ENCODE peak calls at places on chromosomes 1 and 21, in eight cellular contexts. D is psoas muscle; J is glutamatergic neuron; F is PC-3; A is effector memory CD4-positive, alpha-beta T cell; K is Right ventricle myocardium superior; E is T47D; Z is NCI-H187 treated with DMSO at 0.1 percent for 48 hours. V is an unnamed sample.

GRCh38 chr1:1927751-1928150 is 8.7 kb upstream of the TMEM52 start:
- DNase-seq in D (no peak), J (no peak), F (no peak), A (no peak), K (peak), E (no peak), Z (no peak), V (no peak)

GRCh38 chr1:216224233-216224632 is 199.0 kb downstream of the USH2A start:
- DNase-seq in D (no peak), J (no peak), F (peak), A (no peak), K (no peak), E (peak), Z (no peak), V (no peak)

GRCh38 chr1:68116643-68117235 is 66.3 kb upstream of the DIRAS3 start:
- DNase-seq in D (no peak), J (peak), F (peak), A (no peak), K (no peak), E (peak), Z (no peak), V (peak)

GRCh38 chr21:23853796-23854379 is 1753.4 kb downstream of the MRPL39 start:
- DNase-seq in D (no peak), J (no peak), F (peak), A (no peak), K (no peak), E (peak), Z (no peak), V (peak)

GRCh38 chr1:24126023-24126671 is 14.2 kb upstream of the MYOM3 start:
- DNase-seq in D (peak), J (no peak), F (no peak), A (no peak), K (no peak), E (no peak), Z (no peak), V (no peak)

GRCh38 chr1:38699330-38700076 is 160.1 kb downstream of the RRAGC start:
- DNase-seq in D (no peak), J (no peak), F (no peak), A (no peak), K (no peak), E (no peak), Z (no peak), V (no peak)

GRCh38 chr21:45970674-45971486 is 10.7 kb upstream of the COL6A1 start:
- DNase-seq in D (peak), J (peak), F (peak), A (no peak), K (peak), E (peak), Z (no peak), V (peak)

GRCh38 chr1:200173097-200173629 is 145.7 kb downstream of the NR5A2 start:
- DNase-seq in D (no peak), J (no peak), F (no peak), A (no peak), K (no peak), E (no peak), Z (no peak), V (no peak)

GRCh38 chr1:94125551-94126514 is 4.9 kb upstream of the ABCA4 start:
- DNase-seq in D (no peak), J (no peak), F (no peak), A (no peak), K (no peak), E (peak), Z (no peak), V (peak)

GRCh38 chr1:155124503-155125463 is 2.9 kb upstream of the EFNA1 start:
- DNase-seq in D (no peak), J (no peak), F (peak), A (no peak), K (no peak), E (peak), Z (no peak), V (peak)

GRCh38 chr1:9651565-9652378 is at the start of gene PIK3CD:
- DNase-seq in D (peak), J (peak), F (peak), A (peak), K (peak), E (peak), Z (no peak), V (peak)

GRCh38 chr1:117695796-117696505 is 90.1 kb downstream of the TENT5C start:
- DNase-seq in D (no peak), J (no peak), F (peak), A (no peak), K (no peak), E (no peak), Z (no peak), V (no peak)

GRCh38 chr1:234532511-234532922 is 53.5 kb upstream of the TARBP1 start:
- DNase-seq in D (peak), J (no peak), F (no peak), A (no peak), K (no peak), E (no peak), Z (no peak), V (no peak)

GRCh38 chr1:235945775-235946565 is 79.3 kb upstream of the LYST start:
- DNase-seq in D (no peak), J (no peak), F (no peak), A (no peak), K (peak), E (no peak), Z (no peak), V (no peak)

GRCh38 chr1:21468597-21468996 is 28.7 kb downstream of the NBPF3 start:
- DNase-seq in D (no peak), J (peak), F (peak), A (no peak), K (no peak), E (peak), Z (no peak), V (peak)

GRCh38 chr1:205495237-205495823 is 9.1 kb upstream of the CDK18 start:
- DNase-seq in D (no peak), J (no peak), F (no peak), A (no peak), K (peak), E (no peak), Z (peak), V (peak)

GRCh38 chr1:209428241-209428921 is 155.1 kb upstream of the CAMK1G start:
- DNase-seq in D (no peak), J (no peak), F (peak), A (no peak), K (no peak), E (peak), Z (no peak), V (peak)

GRCh38 chr1:117656202-117656641 is 50.4 kb downstream of the TENT5C start:
- DNase-seq in D (no peak), J (no peak), F (no peak), A (peak), K (no peak), E (no peak), Z (no peak), V (no peak)

GRCh38 chr1:95017775-95018174 is 55.0 kb downstream of the ALG14 start:
- DNase-seq in D (no peak), J (no peak), F (peak), A (no peak), K (no peak), E (no peak), Z (no peak), V (peak)

GRCh38 chr1:206466840-206467649 is 3.2 kb upstream of the IKBKE start:
- DNase-seq in D (no peak), J (no peak), F (no peak), A (no peak), K (peak), E (no peak), Z (no peak), V (no peak)

GRCh38 chr1:167083066-167083682 is 7.0 kb downstream of the GPA33 start:
- DNase-seq in D (no peak), J (no peak), F (no peak), A (no peak), K (no peak), E (no peak), Z (no peak), V (no peak)

GRCh38 chr1:190858140-190858539 is 380.5 kb upstream of the BRINP3 start:
- DNase-seq in D (no peak), J (no peak), F (no peak), A (no peak), K (no peak), E (no peak), Z (no peak), V (no peak)

GRCh38 chr1:218346391-218347204 is 1.5 kb downstream of the TGFB2 start:
- DNase-seq in D (peak), J (peak), F (peak), A (no peak), K (peak), E (no peak), Z (no peak), V (peak)

GRCh38 chr1:109794319-109795132 is 30.8 kb upstream of the EPS8L3 start:
- DNase-seq in D (peak), J (no peak), F (no peak), A (no peak), K (no peak), E (no peak), Z (no peak), V (peak)

GRCh38 chr1:166272155-166272554 is 105.4 kb upstream of the FAM78B start:
- DNase-seq in D (no peak), J (no peak), F (no peak), A (no peak), K (no peak), E (no peak), Z (no peak), V (no peak)

GRCh38 chr1:217622042-217622441 is 8.8 kb downstream of the GPATCH2 start:
- DNase-seq in D (no peak), J (no peak), F (no peak), A (no peak), K (no peak), E (no peak), Z (no peak), V (no peak)

GRCh38 chr21:33892853-33893252 is 22.8 kb downstream of the ATP5PO start:
- DNase-seq in D (no peak), J (peak), F (no peak), A (no peak), K (no peak), E (no peak), Z (no peak), V (peak)

GRCh38 chr1:229048221-229048620 is 222.7 kb upstream of the RAB4A start:
- DNase-seq in D (no peak), J (no peak), F (no peak), A (no peak), K (no peak), E (no peak), Z (no peak), V (no peak)

GRCh38 chr1:1090424-1091343 is 16.6 kb upstream of the RNF223 start:
- DNase-seq in D (no peak), J (no peak), F (no peak), A (no peak), K (no peak), E (no peak), Z (no peak), V (peak)

GRCh38 chr1:201228011-201228983 is 37.7 kb downstream of the IGFN1 start:
- DNase-seq in D (no peak), J (no peak), F (no peak), A (no peak), K (no peak), E (no peak), Z (no peak), V (peak)

GRCh38 chr1:88079036-88079435 is 605.0 kb upstream of the PKN2 start:
- DNase-seq in D (no peak), J (peak), F (peak), A (no peak), K (no peak), E (peak), Z (no peak), V (peak)

GRCh38 chr1:40058453-40059291 is 18.1 kb downstream of the CAP1 start:
- DNase-seq in D (no peak), J (no peak), F (peak), A (no peak), K (no peak), E (no peak), Z (no peak), V (no peak)

GRCh38 chr1:16979475-16980327 is 719 bp downstream of the MFAP2 start:
- DNase-seq in D (no peak), J (no peak), F (no peak), A (no peak), K (peak), E (no peak), Z (no peak), V (peak)

GRCh38 chr1:9238134-9238533 is 3.6 kb downstream of the H6PD start:
- DNase-seq in D (peak), J (no peak), F (no peak), A (no peak), K (no peak), E (no peak), Z (no peak), V (no peak)

GRCh38 chr1:243315933-243316332 is 60.1 kb downstream of the SDCCAG8 start:
- DNase-seq in D (no peak), J (no peak), F (no peak), A (no peak), K (no peak), E (no peak), Z (no peak), V (no peak)

GRCh38 chr1:110012100-110012499 is 22.3 kb upstream of the STRIP1 start:
- DNase-seq in D (no peak), J (no peak), F (no peak), A (no peak), K (no peak), E (no peak), Z (no peak), V (no peak)

GRCh38 chr1:58573705-58574591 is 3.1 kb downstream of the TACSTD2 start:
- DNase-seq in D (no peak), J (no peak), F (peak), A (no peak), K (no peak), E (peak), Z (no peak), V (no peak)

GRCh38 chr1:151716771-151717631 is at the start of gene CELF3:
- DNase-seq in D (no peak), J (peak), F (no peak), A (no peak), K (no peak), E (peak), Z (peak), V (peak)

GRCh38 chr1:50724626-50725286 is 235.3 kb downstream of the FAF1 start:
- DNase-seq in D (no peak), J (no peak), F (no peak), A (no peak), K (no peak), E (no peak), Z (no peak), V (no peak)